ENCODE peak calls at places on chromosomes 11 and 22, in seven cellular contexts. One of them, this sample, is unnamed.

GRCh38 chr11:119889111-119889510 is 160.1 kb upstream of the NECTIN1 start:
- DNase-seq in ovary: no peak
- DNase-seq in T-helper 9 cell: no peak
- DNase-seq in stimulated activated CD4-positive, alpha-beta T cell treated with anti-CD3 and anti-CD28 coated beads, Interleukin-1b, Interleukin-23, amount 100 ng/mL, for 4 hours: no peak
- DNase-seq in AG10803: no peak
- DNase-seq in mucosa of gallbladder: no peak
- DNase-seq in naive B cell: no peak
- DNase-seq in this sample: no peak

GRCh38 chr11:90818196-90818735 is 595.4 kb upstream of the CHORDC1 start:
- DNase-seq in ovary: no peak
- DNase-seq in T-helper 9 cell: no peak
- DNase-seq in stimulated activated CD4-positive, alpha-beta T cell treated with anti-CD3 and anti-CD28 coated beads, Interleukin-1b, Interleukin-23, amount 100 ng/mL, for 4 hours: no peak
- DNase-seq in AG10803: no peak
- DNase-seq in mucosa of gallbladder: no peak
- DNase-seq in naive B cell: no peak
- DNase-seq in this sample: no peak

GRCh38 chr11:1333091-1333772 is 23.8 kb upstream of the TOLLIP start:
- DNase-seq in ovary: no peak
- DNase-seq in T-helper 9 cell: no peak
- DNase-seq in stimulated activated CD4-positive, alpha-beta T cell treated with anti-CD3 and anti-CD28 coated beads, Interleukin-1b, Interleukin-23, amount 100 ng/mL, for 4 hours: no peak
- DNase-seq in AG10803: no peak
- DNase-seq in mucosa of gallbladder: no peak
- DNase-seq in naive B cell: no peak
- DNase-seq in this sample: no peak

GRCh38 chr22:39220897-39221850 is 23.6 kb downstream of the PDGFB start:
- DNase-seq in ovary: no peak
- DNase-seq in T-helper 9 cell: no peak
- DNase-seq in stimulated activated CD4-positive, alpha-beta T cell treated with anti-CD3 and anti-CD28 coated beads, Interleukin-1b, Interleukin-23, amount 100 ng/mL, for 4 hours: no peak
- DNase-seq in AG10803: peak; percentile 74
- DNase-seq in mucosa of gallbladder: no peak
- DNase-seq in naive B cell: no peak
- DNase-seq in this sample: peak; percentile 21

GRCh38 chr11:64114231-64114630 is 51.7 kb downstream of the MACROD1 start:
- DNase-seq in ovary: no peak
- DNase-seq in T-helper 9 cell: no peak
- DNase-seq in stimulated activated CD4-positive, alpha-beta T cell treated with anti-CD3 and anti-CD28 coated beads, Interleukin-1b, Interleukin-23, amount 100 ng/mL, for 4 hours: no peak
- DNase-seq in AG10803: no peak
- DNase-seq in mucosa of gallbladder: no peak
- DNase-seq in naive B cell: no peak
- DNase-seq in this sample: no peak

GRCh38 chr22:50169774-50170341 is 673 bp upstream of the PANX2 start:
- DNase-seq in ovary: peak; percentile 54
- DNase-seq in T-helper 9 cell: no peak
- DNase-seq in stimulated activated CD4-positive, alpha-beta T cell treated with anti-CD3 and anti-CD28 coated beads, Interleukin-1b, Interleukin-23, amount 100 ng/mL, for 4 hours: peak; percentile 67
- DNase-seq in AG10803: no peak
- DNase-seq in mucosa of gallbladder: no peak
- DNase-seq in naive B cell: no peak
- DNase-seq in this sample: no peak

GRCh38 chr11:48001438-48002021 is 21.2 kb downstream of the PTPRJ start:
- DNase-seq in ovary: no peak
- DNase-seq in T-helper 9 cell: peak; percentile 68
- DNase-seq in stimulated activated CD4-positive, alpha-beta T cell treated with anti-CD3 and anti-CD28 coated beads, Interleukin-1b, Interleukin-23, amount 100 ng/mL, for 4 hours: no peak
- DNase-seq in AG10803: peak; percentile 53
- DNase-seq in mucosa of gallbladder: peak; percentile 57
- DNase-seq in naive B cell: peak; percentile 20
- DNase-seq in this sample: no peak

GRCh38 chr22:38868886-38869381 is 3.1 kb downstream of the CBX6 start:
- DNase-seq in ovary: peak; percentile 87
- DNase-seq in T-helper 9 cell: peak; percentile 89
- DNase-seq in stimulated activated CD4-positive, alpha-beta T cell treated with anti-CD3 and anti-CD28 coated beads, Interleukin-1b, Interleukin-23, amount 100 ng/mL, for 4 hours: peak; percentile 87
- DNase-seq in AG10803: peak; percentile 53
- DNase-seq in mucosa of gallbladder: peak; percentile 77
- DNase-seq in naive B cell: peak; percentile 71
- DNase-seq in this sample: no peak

GRCh38 chr11:64317325-64317960 is at the start of gene TRMT112:
- DNase-seq in ovary: peak; percentile 93
- DNase-seq in T-helper 9 cell: peak; percentile 93
- DNase-seq in stimulated activated CD4-positive, alpha-beta T cell treated with anti-CD3 and anti-CD28 coated beads, Interleukin-1b, Interleukin-23, amount 100 ng/mL, for 4 hours: peak; percentile 82
- DNase-seq in AG10803: peak; percentile 96
- DNase-seq in mucosa of gallbladder: peak; percentile 98
- DNase-seq in naive B cell: peak; percentile 96
- DNase-seq in this sample: peak; percentile 83

GRCh38 chr22:36659762-36660509 is 43.6 kb downstream of the CACNG2 start:
- DNase-seq in ovary: peak; percentile 70
- DNase-seq in T-helper 9 cell: no peak
- DNase-seq in stimulated activated CD4-positive, alpha-beta T cell treated with anti-CD3 and anti-CD28 coated beads, Interleukin-1b, Interleukin-23, amount 100 ng/mL, for 4 hours: peak; percentile 29
- DNase-seq in AG10803: peak; percentile 88
- DNase-seq in mucosa of gallbladder: peak; percentile 96
- DNase-seq in naive B cell: no peak
- DNase-seq in this sample: peak; percentile 70

GRCh38 chr11:65793625-65794400 is 7.0 kb downstream of the OVOL1 start:
- DNase-seq in ovary: no peak
- DNase-seq in T-helper 9 cell: no peak
- DNase-seq in stimulated activated CD4-positive, alpha-beta T cell treated with anti-CD3 and anti-CD28 coated beads, Interleukin-1b, Interleukin-23, amount 100 ng/mL, for 4 hours: no peak
- DNase-seq in AG10803: no peak
- DNase-seq in mucosa of gallbladder: no peak
- DNase-seq in naive B cell: no peak
- DNase-seq in this sample: no peak

GRCh38 chr11:46706886-46707285 is 6.1 kb downstream of the ZNF408 start:
- DNase-seq in ovary: no peak
- DNase-seq in T-helper 9 cell: no peak
- DNase-seq in stimulated activated CD4-positive, alpha-beta T cell treated with anti-CD3 and anti-CD28 coated beads, Interleukin-1b, Interleukin-23, amount 100 ng/mL, for 4 hours: no peak
- DNase-seq in AG10803: no peak
- DNase-seq in mucosa of gallbladder: no peak
- DNase-seq in naive B cell: no peak
- DNase-seq in this sample: no peak

GRCh38 chr11:20611445-20611844 is 12.0 kb downstream of the SLC6A5 start:
- DNase-seq in ovary: no peak
- DNase-seq in T-helper 9 cell: no peak
- DNase-seq in stimulated activated CD4-positive, alpha-beta T cell treated with anti-CD3 and anti-CD28 coated beads, Interleukin-1b, Interleukin-23, amount 100 ng/mL, for 4 hours: no peak
- DNase-seq in AG10803: no peak
- DNase-seq in mucosa of gallbladder: no peak
- DNase-seq in naive B cell: no peak
- DNase-seq in this sample: no peak

GRCh38 chr11:65506316-65506769 is 7.5 kb downstream of the MALAT1 start:
- DNase-seq in ovary: no peak
- DNase-seq in T-helper 9 cell: no peak
- DNase-seq in stimulated activated CD4-positive, alpha-beta T cell treated with anti-CD3 and anti-CD28 coated beads, Interleukin-1b, Interleukin-23, amount 100 ng/mL, for 4 hours: no peak
- DNase-seq in AG10803: no peak
- DNase-seq in mucosa of gallbladder: no peak
- DNase-seq in naive B cell: no peak
- DNase-seq in this sample: no peak

GRCh38 chr22:31607696-31608095 is 54.3 kb downstream of the PISD start:
- DNase-seq in ovary: no peak
- DNase-seq in T-helper 9 cell: no peak
- DNase-seq in stimulated activated CD4-positive, alpha-beta T cell treated with anti-CD3 and anti-CD28 coated beads, Interleukin-1b, Interleukin-23, amount 100 ng/mL, for 4 hours: no peak
- DNase-seq in AG10803: no peak
- DNase-seq in mucosa of gallbladder: no peak
- DNase-seq in naive B cell: no peak
- DNase-seq in this sample: no peak

GRCh38 chr11:47592970-47593369 is 1.2 kb downstream of the C1QTNF4 start:
- DNase-seq in ovary: no peak
- DNase-seq in T-helper 9 cell: no peak
- DNase-seq in stimulated activated CD4-positive, alpha-beta T cell treated with anti-CD3 and anti-CD28 coated beads, Interleukin-1b, Interleukin-23, amount 100 ng/mL, for 4 hours: no peak
- DNase-seq in AG10803: no peak
- DNase-seq in mucosa of gallbladder: no peak
- DNase-seq in naive B cell: no peak
- DNase-seq in this sample: no peak

GRCh38 chr11:118911113-118911879 is 14.4 kb downstream of the BCL9L start:
- DNase-seq in ovary: no peak
- DNase-seq in T-helper 9 cell: no peak
- DNase-seq in stimulated activated CD4-positive, alpha-beta T cell treated with anti-CD3 and anti-CD28 coated beads, Interleukin-1b, Interleukin-23, amount 100 ng/mL, for 4 hours: no peak
- DNase-seq in AG10803: peak; percentile 50
- DNase-seq in mucosa of gallbladder: peak; percentile 77
- DNase-seq in naive B cell: no peak
- DNase-seq in this sample: no peak

GRCh38 chr22:19806213-19807160 is 45.9 kb downstream of the TBX1 start:
- DNase-seq in ovary: peak; percentile 43
- DNase-seq in T-helper 9 cell: no peak
- DNase-seq in stimulated activated CD4-positive, alpha-beta T cell treated with anti-CD3 and anti-CD28 coated beads, Interleukin-1b, Interleukin-23, amount 100 ng/mL, for 4 hours: no peak
- DNase-seq in AG10803: no peak
- DNase-seq in mucosa of gallbladder: peak; percentile 59
- DNase-seq in naive B cell: no peak
- DNase-seq in this sample: no peak

GRCh38 chr22:31474743-31475142 is 14.9 kb downstream of the EIF4ENIF1 start:
- DNase-seq in ovary: no peak
- DNase-seq in T-helper 9 cell: no peak
- DNase-seq in stimulated activated CD4-positive, alpha-beta T cell treated with anti-CD3 and anti-CD28 coated beads, Interleukin-1b, Interleukin-23, amount 100 ng/mL, for 4 hours: no peak
- DNase-seq in AG10803: peak; percentile 98
- DNase-seq in mucosa of gallbladder: no peak
- DNase-seq in naive B cell: no peak
- DNase-seq in this sample: peak; percentile 79

GRCh38 chr22:47192106-47192650 is 429.7 kb downstream of the TBC1D22A start:
- DNase-seq in ovary: peak; percentile 50
- DNase-seq in T-helper 9 cell: no peak
- DNase-seq in stimulated activated CD4-positive, alpha-beta T cell treated with anti-CD3 and anti-CD28 coated beads, Interleukin-1b, Interleukin-23, amount 100 ng/mL, for 4 hours: no peak
- DNase-seq in AG10803: no peak
- DNase-seq in mucosa of gallbladder: no peak
- DNase-seq in naive B cell: no peak
- DNase-seq in this sample: no peak

GRCh38 chr11:68932933-68933577 is 29.4 kb downstream of the IGHMBP2 start:
- DNase-seq in ovary: no peak
- DNase-seq in T-helper 9 cell: no peak
- DNase-seq in stimulated activated CD4-positive, alpha-beta T cell treated with anti-CD3 and anti-CD28 coated beads, Interleukin-1b, Interleukin-23, amount 100 ng/mL, for 4 hours: no peak
- DNase-seq in AG10803: no peak
- DNase-seq in mucosa of gallbladder: no peak
- DNase-seq in naive B cell: no peak
- DNase-seq in this sample: no peak

GRCh38 chr22:39231197-39231950 is 13.4 kb downstream of the PDGFB start:
- DNase-seq in ovary: no peak
- DNase-seq in T-helper 9 cell: no peak
- DNase-seq in stimulated activated CD4-positive, alpha-beta T cell treated with anti-CD3 and anti-CD28 coated beads, Interleukin-1b, Interleukin-23, amount 100 ng/mL, for 4 hours: no peak
- DNase-seq in AG10803: no peak
- DNase-seq in mucosa of gallbladder: no peak
- DNase-seq in naive B cell: no peak
- DNase-seq in this sample: no peak

GRCh38 chr22:47221840-47222615 is 459.6 kb downstream of the TBC1D22A start:
- DNase-seq in ovary: no peak
- DNase-seq in T-helper 9 cell: no peak
- DNase-seq in stimulated activated CD4-positive, alpha-beta T cell treated with anti-CD3 and anti-CD28 coated beads, Interleukin-1b, Interleukin-23, amount 100 ng/mL, for 4 hours: no peak
- DNase-seq in AG10803: no peak
- DNase-seq in mucosa of gallbladder: no peak
- DNase-seq in naive B cell: no peak
- DNase-seq in this sample: no peak

GRCh38 chr11:36628765-36629199 is 30.7 kb upstream of the RAG2 start:
- DNase-seq in ovary: no peak
- DNase-seq in T-helper 9 cell: no peak
- DNase-seq in stimulated activated CD4-positive, alpha-beta T cell treated with anti-CD3 and anti-CD28 coated beads, Interleukin-1b, Interleukin-23, amount 100 ng/mL, for 4 hours: no peak
- DNase-seq in AG10803: no peak
- DNase-seq in mucosa of gallbladder: no peak
- DNase-seq in naive B cell: no peak
- DNase-seq in this sample: no peak

GRCh38 chr11:96227244-96227643 is 115.8 kb downstream of the MAML2 start:
- DNase-seq in ovary: no peak
- DNase-seq in T-helper 9 cell: no peak
- DNase-seq in stimulated activated CD4-positive, alpha-beta T cell treated with anti-CD3 and anti-CD28 coated beads, Interleukin-1b, Interleukin-23, amount 100 ng/mL, for 4 hours: no peak
- DNase-seq in AG10803: no peak
- DNase-seq in mucosa of gallbladder: no peak
- DNase-seq in naive B cell: no peak
- DNase-seq in this sample: no peak